ENCODE peak calls at places on chromosome 6, in five cellular contexts. D, Q, M, H and Y are unnamed samples.

GRCh38 chr6:133467231-133467981 is 226.2 kb downstream of the EYA4 start:
- DNase-seq in H (no peak), M (no peak), Q (no peak), D (no peak), Y (no peak)

GRCh38 chr6:49937017-49937416 is 26.9 kb downstream of the DEFB114 start:
- DNase-seq in H (no peak), M (no peak), D (no peak), Q (no peak), Y (no peak)

GRCh38 chr6:26575494-26575939 is 21.2 kb upstream of the ABT1 start:
- DNase-seq in H (no peak), M (no peak), D (no peak), Q (no peak), Y (no peak)

GRCh38 chr6:152356659-152357058 is 280.5 kb downstream of the SYNE1 start:
- DNase-seq in Q (no peak), D (no peak), H (peak), M (no peak), Y (no peak)

GRCh38 chr6:9412951-9413559 is 977.7 kb upstream of the SLC35B3 start:
- DNase-seq in D (no peak), H (peak), M (no peak), Q (no peak), Y (no peak)

GRCh38 chr6:9405369-9405768 is 970.0 kb upstream of the SLC35B3 start:
- DNase-seq in Q (peak), H (no peak), D (no peak), M (no peak), Y (no peak)

GRCh38 chr6:54254886-54255285 is 53.4 kb upstream of the TINAG start:
- DNase-seq in D (no peak), M (no peak), Q (no peak), H (no peak), Y (no peak)

GRCh38 chr6:31826793-31827285 is 699 bp upstream of the HSPA1B start:
- DNase-seq in H (peak), D (peak), M (peak), Q (no peak), Y (peak)

GRCh38 chr6:164520916-164521315 is 788.5 kb downstream of the C6orf118 start:
- DNase-seq in Q (no peak), D (no peak), M (no peak), H (no peak), Y (no peak)

GRCh38 chr6:16956371-16956770 is 145.5 kb upstream of the STMND1 start:
- DNase-seq in M (no peak), H (no peak), Q (no peak), D (no peak), Y (no peak)

GRCh38 chr6:125586074-125586473 is 163.4 kb upstream of the HEY2 start:
- DNase-seq in H (no peak), D (no peak), M (no peak), Q (peak), Y (no peak)

GRCh38 chr6:75412937-75413662 is 80.5 kb downstream of the FILIP1 start:
- DNase-seq in Q (peak), H (no peak), M (no peak), D (no peak), Y (no peak)

GRCh38 chr6:123640567-123641187 is 3.9 kb upstream of the TRDN start:
- DNase-seq in D (no peak), Q (no peak), H (no peak), M (no peak), Y (no peak)

GRCh38 chr6:81759782-81760181 is 7.3 kb upstream of the TENT5A start:
- DNase-seq in M (no peak), H (no peak), Q (peak), D (no peak), Y (no peak)

GRCh38 chr6:145963216-145964068 is 716 bp downstream of the SHPRH start:
- DNase-seq in D (no peak), Q (no peak), H (peak), M (peak), Y (no peak)

GRCh38 chr6:2396856-2397640 is 151.6 kb upstream of the GMDS start:
- DNase-seq in H (peak), M (no peak), Q (no peak), D (no peak), Y (peak)